ENCODE peak calls at places on chromosomes 11 and 22, in ten cellular contexts. G, T, Q, Z, K, S, U, M, N and O are unnamed samples.

GRCh38 chr11:94722735-94723134 is 45.4 kb upstream of the AMOTL1 start:
- DNase-seq in G (no peak), T (no peak), Q (no peak), Z (no peak), K (no peak), S (no peak), U (no peak), M (no peak), N (no peak), O (no peak)

GRCh38 chr11:11841121-11841604 is 609 bp upstream of the USP47 start:
- DNase-seq in G (no peak), T (peak; percentile 38), Q (peak; percentile 49), Z (peak; percentile 46), K (peak; percentile 48), S (no peak), U (peak; percentile 54), M (no peak), N (peak; percentile 16), O (peak; percentile 75)

GRCh38 chr22:49992921-49993648 is 19.5 kb downstream of the IL17REL start:
- DNase-seq in G (peak; percentile 43), T (peak; percentile 73), Q (peak; percentile 65), Z (peak; percentile 66), K (peak; percentile 83), S (peak; percentile 94), U (no peak), M (no peak), N (no peak), O (peak; percentile 66)

GRCh38 chr11:19447150-19447566 is 206.4 kb upstream of the E2F8 start:
- DNase-seq in G (peak; percentile 60), T (no peak), Q (no peak), Z (no peak), K (no peak), S (no peak), U (no peak), M (no peak), N (no peak), O (no peak)

GRCh38 chr11:128190312-128190711 is 397.0 kb downstream of the ETS1 start:
- DNase-seq in G (no peak), T (no peak), Q (no peak), Z (no peak), K (no peak), S (no peak), U (no peak), M (no peak), N (no peak), O (no peak)

GRCh38 chr11:45374632-45375031 is 88.5 kb upstream of the SYT13 start:
- DNase-seq in G (no peak), T (no peak), Q (no peak), Z (no peak), K (no peak), S (no peak), U (no peak), M (no peak), N (no peak), O (no peak)

GRCh38 chr11:117220999-117221774 is 10.7 kb downstream of the PCSK7 start:
- DNase-seq in G (no peak), T (no peak), Q (no peak), Z (peak; percentile 57), K (peak; percentile 21), S (no peak), U (peak; percentile 39), M (no peak), N (no peak), O (peak; percentile 93)

GRCh38 chr11:76723142-76723541 is 52.6 kb upstream of the LRRC32 start:
- DNase-seq in G (no peak), T (no peak), Q (no peak), Z (no peak), K (no peak), S (no peak), U (no peak), M (no peak), N (no peak), O (peak; percentile 32)

GRCh38 chr11:73818838-73819237 is 31.2 kb downstream of the MRPL48 start:
- DNase-seq in G (peak; percentile 55), T (no peak), Q (no peak), Z (no peak), K (no peak), S (no peak), U (no peak), M (no peak), N (no peak), O (no peak)

GRCh38 chr11:96054870-96055705 is 131.2 kb upstream of the MTMR2 start:
- DNase-seq in G (peak; percentile 64), T (no peak), Q (peak; percentile 26), Z (no peak), K (no peak), S (no peak), U (no peak), M (no peak), N (peak; percentile 27), O (no peak)

GRCh38 chr11:120223793-120224192 is 13.0 kb downstream of the OAF start:
- DNase-seq in G (no peak), T (no peak), Q (no peak), Z (no peak), K (no peak), S (peak; percentile 22), U (no peak), M (no peak), N (no peak), O (no peak)

GRCh38 chr11:120222916-120223315 is 12.1 kb downstream of the OAF start:
- DNase-seq in G (no peak), T (no peak), Q (no peak), Z (no peak), K (no peak), S (peak; percentile 67), U (no peak), M (no peak), N (no peak), O (no peak)

GRCh38 chr11:120225372-120225909 is 14.5 kb upstream of the POU2F3 start:
- DNase-seq in G (no peak), T (no peak), Q (no peak), Z (no peak), K (no peak), S (peak; percentile 79), U (peak; percentile 62), M (no peak), N (no peak), O (peak; percentile 79)

GRCh38 chr11:120224872-120225371 is 14.1 kb downstream of the OAF start:
- DNase-seq in G (no peak), T (no peak), Q (no peak), Z (no peak), K (no peak), S (peak; percentile 83), U (peak; percentile 38), M (no peak), N (no peak), O (no peak)

GRCh38 chr11:120224386-120224785 is 13.6 kb downstream of the OAF start:
- DNase-seq in G (no peak), T (no peak), Q (no peak), Z (no peak), K (no peak), S (peak; percentile 46), U (no peak), M (no peak), N (no peak), O (no peak)
- H3K4me1 ChIP-seq in G (peaks cover 2% of the 10 kb centered on the region), T (peaks cover 18% of the 10 kb centered on the region), Q (no peaks in the 10 kb centered on the region), Z (no peaks in the 10 kb centered on the region), K (peaks cover 43% of the 10 kb centered on the region), S (peaks cover 85% of the 10 kb centered on the region), U (peaks cover 11% of the 10 kb centered on the region), M (peaks cover 21% of the 10 kb centered on the region), N (no peaks in the 10 kb centered on the region), O (peaks cover 17% of the 10 kb centered on the region)

DNA sequence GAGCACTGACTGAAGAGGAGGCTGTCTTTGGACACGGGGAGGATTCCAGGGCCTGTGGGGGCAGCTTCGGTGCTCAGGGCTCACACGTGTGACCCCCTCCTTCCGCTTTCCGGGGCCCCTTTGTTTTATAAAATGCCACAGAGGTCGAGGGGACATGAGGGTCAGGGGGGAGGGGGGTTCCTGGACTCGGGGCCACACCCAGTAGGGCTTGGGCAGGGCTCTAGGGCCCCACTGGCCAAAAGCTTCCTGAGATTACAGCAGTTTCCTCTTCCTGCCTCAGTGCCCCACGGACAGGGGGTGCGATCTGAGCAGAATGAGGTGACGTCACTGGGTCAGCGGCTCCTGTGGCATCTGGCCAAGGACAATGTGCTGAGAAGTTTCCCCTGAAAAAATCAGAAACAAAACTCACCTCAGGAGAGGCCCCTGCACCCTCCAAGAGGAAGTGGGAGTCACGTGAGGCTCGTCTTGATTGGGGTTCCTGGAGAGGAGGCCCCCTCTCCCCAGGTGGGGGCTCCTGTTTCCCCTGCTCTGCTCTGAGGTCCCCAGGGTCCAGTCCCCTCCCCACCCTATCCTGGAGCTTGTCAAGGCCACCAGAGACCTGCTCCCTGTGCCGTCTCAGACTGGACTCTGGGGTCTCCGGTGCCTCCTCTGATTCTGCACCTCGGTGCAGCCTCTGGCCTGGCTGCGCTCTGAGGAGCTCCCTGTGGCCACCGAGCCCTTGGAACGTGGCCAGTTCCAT is 6.4 kb upstream of the IFITM3 start:
- DNase-seq in G (peak; percentile 42), T (peak; percentile 92), Q (no peak), Z (peak; percentile 83), K (peak; percentile 87), S (peak; percentile 95), U (peak; percentile 93), M (no peak), N (no peak), O (peak; percentile 93)
- TF ChIP-seq POLR2A in G (no peak), T (no peak), Q (no peak), Z (no peak), K (no peak), S (no peak), U (peak; percentile 14), M (no peak), N (no peak), O (no peak)

GRCh38 chr11:67405688-67406339 is 1.9 kb downstream of the TBC1D10C start:
- DNase-seq in G (no peak), T (no peak), Q (no peak), Z (no peak), K (no peak), S (peak; percentile 79), U (no peak), M (no peak), N (no peak), O (no peak)

GRCh38 chr11:67406969-67407699 is 3.3 kb downstream of the TBC1D10C start:
- DNase-seq in G (no peak), T (no peak), Q (no peak), Z (no peak), K (no peak), S (peak; percentile 83), U (no peak), M (no peak), N (no peak), O (no peak)

GRCh38 chr11:67406420-67406968 is 2.6 kb downstream of the TBC1D10C start:
- DNase-seq in G (no peak), T (no peak), Q (no peak), Z (no peak), K (no peak), S (no peak), U (no peak), M (no peak), N (no peak), O (no peak)

GRCh38 chr11:67404515-67405195 is 772 bp downstream of the TBC1D10C start:
- DNase-seq in G (no peak), T (no peak), Q (no peak), Z (peak; percentile 34), K (no peak), S (peak; percentile 89), U (no peak), M (no peak), N (no peak), O (no peak)

GRCh38 chr11:67405196-67405567 is 1.3 kb downstream of the TBC1D10C start:
- DNase-seq in G (no peak), T (no peak), Q (no peak), Z (no peak), K (no peak), S (peak; percentile 84), U (no peak), M (no peak), N (no peak), O (no peak)
- H3K4me1 ChIP-seq in G (peaks cover 9% of the 10 kb centered on the region), T (peaks cover 10% of the 10 kb centered on the region), Q (peaks cover 12% of the 10 kb centered on the region), Z (peaks cover 35% of the 10 kb centered on the region), K (peaks cover 27% of the 10 kb centered on the region), S (peaks cover 94% of the 10 kb centered on the region), U (peaks cover 1% of the 10 kb centered on the region), M (peaks cover 15% of the 10 kb centered on the region), N (peaks cover 16% of the 10 kb centered on the region), O (peaks cover 14% of the 10 kb centered on the region)

GRCh38 chr22:38569972-38570840 is at the start of gene DMC1:
- DNase-seq in G (peak; percentile 69), T (peak; percentile 87), Q (peak; percentile 91), Z (peak; percentile 94), K (peak; percentile 96), S (peak; percentile 97), U (peak; percentile 97), M (peak; percentile 55), N (peak; percentile 79), O (peak; percentile 98)
- TF ChIP-seq POLR2A in G (no peak), T (peak; percentile 21), Q (peak; percentile 26), Z (no peak), K (peak; percentile 39), S (no peak), U (peak; percentile 47), M (no peak), N (no peak), O (no peak)